ENCODE peak calls at places on chromosomes 3 and 15, in seven cellular contexts. J is aorta; A is left lung; N is ascending aorta; X is neuronal stem cell; Q is CD8-positive, alpha-beta memory T cell; H is CD4-positive, alpha-beta T cell. V is an unnamed sample. For H3K27me3, the result is how much of the 10 kb centered on the place peaks cover.

GRCh38 chr15:33737687-33738606 is 230.3 kb upstream of the CHRM5 start:
- DNase-seq in Q (no peak), H (peak), J (no peak), A (no peak), X (peak), N (no peak), V (no peak)

GRCh38 chr3:20462723-20463122 is 276.7 kb upstream of the SGO1 start:
- DNase-seq in J (no peak), X (no peak), A (no peak), H (no peak), Q (no peak), N (no peak), V (no peak)

GRCh38 chr3:76222115-76222652 is 436.8 kb upstream of the ZNF717 start:
- DNase-seq in A (no peak), N (no peak), H (no peak), Q (no peak), J (no peak), X (no peak), V (no peak)

GRCh38 chr3:5791558-5791957 is 604.1 kb downstream of the EDEM1 start:
- DNase-seq in A (no peak), J (no peak), N (no peak), X (no peak), H (no peak), Q (no peak), V (no peak)

GRCh38 chr3:105674437-105675065 is 194.3 kb downstream of the CBLB start:
- DNase-seq in A (no peak), J (no peak), N (no peak), X (no peak), Q (no peak), H (no peak), V (no peak)

GRCh38 chr3:62755285-62755684 is 119.9 kb downstream of the CADPS start:
- DNase-seq in A (no peak), J (no peak), X (no peak), N (no peak), Q (no peak), H (no peak), V (no peak)

GRCh38 chr15:60695713-60696522 is 217.0 kb upstream of the ICE2 start:
- DNase-seq in A (no peak), N (no peak), H (no peak), Q (peak), X (no peak), J (no peak), V (no peak)

GRCh38 chr15:58275785-58276184 is 137.6 kb downstream of the AQP9 start:
- DNase-seq in Q (no peak), X (no peak), A (no peak), N (no peak), J (no peak), H (no peak), V (no peak)

GRCh38 chr3:187255314-187255713 is 36.2 kb downstream of the MASP1 start:
- DNase-seq in A (no peak), H (no peak), N (no peak), J (no peak), X (no peak), Q (no peak), V (no peak)

GRCh38 chr3:11764931-11765363 is 81.7 kb downstream of the TAMM41 start:
- DNase-seq in X (no peak), H (no peak), J (no peak), A (no peak), Q (no peak), N (no peak), V (no peak)

GRCh38 chr3:114718071-114718896 is 424.5 kb downstream of the TIGIT start:
- DNase-seq in Q (no peak), A (no peak), X (no peak), H (no peak), N (no peak), J (no peak), V (no peak)

GRCh38 chr15:96329403-96329981 is 1.0 kb upstream of the NR2F2 start:
- DNase-seq in Q (no peak), N (peak), H (no peak), X (no peak), A (no peak), J (no peak), V (no peak)

GRCh38 chr3:46612324-46612723 is at the start of gene FAM240A:
- DNase-seq in N (no peak), Q (no peak), H (no peak), X (no peak), A (no peak), J (no peak), V (no peak)

GRCh38 chr15:99486371-99487336 is 79.1 kb upstream of the MEF2A start:
- DNase-seq in H (no peak), Q (no peak), J (peak), X (peak), N (peak), A (peak), V (peak)

GRCh38 chr3:150673966-150674365 is 29.8 kb downstream of the ERICH6 start:
- DNase-seq in N (no peak), X (no peak), H (no peak), A (no peak), J (no peak), Q (no peak), V (no peak)

GRCh38 chr3:148223266-148223665 is 474.4 kb upstream of the AGTR1 start:
- DNase-seq in J (no peak), N (no peak), X (no peak), H (no peak), Q (no peak), A (no peak), V (no peak)

GRCh38 chr3:43584043-43584826 is 37.6 kb downstream of the ANO10 start:
- DNase-seq in Q (no peak), X (no peak), J (no peak), N (no peak), H (no peak), A (no peak), V (no peak)

GRCh38 chr3:9563851-9564250 is 10.2 kb upstream of the LHFPL4 start:
- DNase-seq in X (no peak), H (no peak), J (no peak), Q (no peak), N (no peak), A (no peak), V (no peak)

GRCh38 chr15:75170203-75170602 is 31.5 kb upstream of the C15orf39 start:
- DNase-seq in N (no peak), X (no peak), H (no peak), J (no peak), A (no peak), Q (no peak), V (no peak)

GRCh38 chr3:34212175-34212574 is 413.7 kb downstream of the PDCD6IP start:
- DNase-seq in J (peak), Q (no peak), H (no peak), N (peak), X (no peak), A (no peak), V (no peak)

GRCh38 chr3:53089511-53089910 is 40.7 kb downstream of the RFT1 start:
- DNase-seq in A (no peak), X (no peak), H (no peak), Q (no peak), N (no peak), J (peak), V (no peak)

GRCh38 chr15:40511093-40511471 is 40.3 kb downstream of the CHST14 start:
- DNase-seq in J (no peak), H (peak), A (no peak), Q (peak), N (no peak), X (no peak), V (no peak)

GRCh38 chr3:146308222-146308621 is 57.3 kb upstream of the PLSCR4 start:
- DNase-seq in H (no peak), Q (no peak), X (no peak), N (no peak), A (no peak), J (no peak), V (no peak)

GRCh38 chr15:89680282-89680873 is 1.2 kb upstream of the PLIN1 start:
- DNase-seq in J (peak), X (no peak), N (peak), A (no peak), H (no peak), Q (no peak), V (no peak)

GRCh38 chr15:38636597-38636996 is 72.0 kb upstream of the RASGRP1 start:
- DNase-seq in Q (no peak), H (no peak), A (no peak), N (no peak), X (no peak), J (no peak), V (no peak)

GRCh38 chr3:34206996-34207395 is 408.6 kb downstream of the PDCD6IP start:
- DNase-seq in J (no peak), N (no peak), X (peak), H (no peak), Q (no peak), A (no peak), V (no peak)

GRCh38 chr15:62648954-62649353 is 393.6 kb upstream of the TPM1 start:
- DNase-seq in H (no peak), N (no peak), A (no peak), Q (no peak), X (no peak), J (no peak), V (no peak)

GRCh38 chr3:50324351-50325144 is 2.0 kb upstream of the HYAL2 start:
- DNase-seq in N (peak), J (peak), Q (peak), A (peak), X (no peak), H (peak), V (peak)

DNA sequence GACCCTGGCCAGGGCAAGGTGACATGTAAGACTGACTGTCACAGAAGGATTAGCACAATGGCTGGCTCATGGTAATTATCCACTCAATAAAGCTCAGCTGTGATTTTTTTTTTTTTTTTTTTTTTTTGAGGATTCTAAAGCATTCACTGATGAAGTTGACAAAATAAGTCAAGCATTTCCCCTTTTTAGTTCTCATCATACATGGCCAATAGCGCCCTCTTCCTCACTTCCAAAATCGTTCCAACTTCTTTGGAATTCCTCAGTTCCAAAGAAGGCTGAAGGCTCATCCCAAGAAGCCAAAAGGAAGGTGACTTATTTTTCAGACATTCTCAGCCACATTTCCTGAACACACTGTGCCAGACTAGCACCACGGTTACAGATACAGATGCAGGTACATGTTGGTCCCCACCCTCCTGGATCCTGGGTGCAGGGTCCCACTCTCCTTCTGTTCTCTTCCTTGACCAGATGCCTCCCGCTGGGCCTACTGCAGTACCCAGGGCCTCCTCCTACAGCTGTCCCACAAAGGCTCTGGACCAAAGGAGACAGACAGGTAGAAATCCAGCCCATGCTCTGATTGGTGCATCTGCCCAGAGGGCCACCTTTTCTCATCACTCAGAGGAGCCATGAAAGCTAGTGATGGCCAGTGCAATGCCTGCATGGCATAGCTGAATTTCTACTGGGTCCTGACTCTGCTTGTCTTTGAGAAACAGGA is 202.6 kb downstream of the UACA start:
- DNase-seq in X (no peak), Q (no peak), N (peak), A (no peak), H (no peak), J (no peak), V (no peak)
- H3K27me3 ChIP-seq in X (under half), Q (under half), N (under half), A (under half), H (under half), J (under half), V (under half)

GRCh38 chr3:24520941-24521305 is 26.3 kb upstream of the THRB start:
- DNase-seq in J (no peak), A (no peak), N (no peak), X (no peak), Q (no peak), H (no peak), V (no peak)
- H3K27me3 ChIP-seq in J (under half), A (under half), N (under half), X (under half), Q (under half), H (under half), V (under half)

DNA sequence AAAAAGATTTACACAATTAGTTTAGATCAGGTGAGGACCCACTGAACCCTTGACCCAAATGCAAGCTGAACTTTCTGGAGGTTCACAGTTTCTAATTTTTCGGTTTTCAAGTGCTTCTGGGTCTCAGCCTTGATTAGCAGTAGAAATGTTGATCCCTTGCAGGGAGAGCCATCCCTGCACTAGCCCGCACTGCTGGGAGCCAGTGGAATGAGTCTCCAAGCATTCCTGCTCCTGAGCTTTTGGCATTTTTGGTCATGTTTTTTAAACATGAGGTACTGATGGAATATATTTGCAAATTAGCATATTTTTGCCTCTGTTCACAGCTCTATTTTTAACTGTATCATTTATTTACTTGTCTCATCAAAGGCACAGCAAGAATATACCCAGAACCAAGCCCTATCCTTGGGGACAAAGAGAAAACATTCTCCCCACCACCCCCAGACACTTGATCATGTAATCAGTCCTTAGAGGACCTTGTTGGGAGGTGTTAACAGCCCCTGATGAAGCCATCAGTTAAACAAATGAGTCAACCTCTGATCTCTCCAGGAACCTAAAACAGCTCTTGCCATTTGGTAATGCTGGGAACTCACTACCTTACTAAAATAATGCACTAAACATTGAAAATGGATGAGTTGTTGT is 119.0 kb upstream of the CTDSPL start:
- DNase-seq in X (no peak), Q (no peak), A (no peak), H (no peak), J (no peak), N (peak), V (no peak)
- H3K27me3 ChIP-seq in X (under half), Q (under half), A (under half), H (under half), J (under half), N (under half), V (under half)

DNA sequence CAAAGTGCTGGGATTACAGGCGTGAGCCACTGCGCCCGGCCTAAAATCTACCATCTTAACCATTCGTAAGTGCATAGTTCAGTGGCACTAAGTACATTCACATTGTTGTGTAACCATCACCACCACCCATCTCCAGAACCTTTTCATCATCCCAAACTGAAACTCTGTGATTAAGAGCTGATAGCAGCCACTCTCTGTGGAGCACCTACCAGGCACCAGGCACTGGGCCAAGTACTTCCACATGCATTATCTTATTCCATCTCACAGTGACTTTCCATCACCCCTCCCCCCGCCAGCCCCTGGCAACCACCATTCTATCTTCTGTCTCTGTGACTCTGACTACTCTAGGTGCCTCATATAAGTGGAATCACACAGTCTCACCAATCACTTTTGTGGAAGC is 2.3 kb upstream of the INSYN1 start:
- DNase-seq in N (no peak), J (no peak), Q (no peak), A (no peak), X (no peak), H (no peak), V (no peak)
- H3K27me3 ChIP-seq in N (under half), J (under half), Q (under half), A (under half), X (under half), H (half or more), V (under half)